ENCODE peak calls at places on chromosomes 12 and 14, in ten cellular contexts. Z, J, M, R, H, F, B, K, T and Q are unnamed samples.

GRCh38 chr12:47773062-47773857 is at the start of gene SLC48A1:
- DNase-seq in K (peak), H (peak), T (peak), Z (peak), B (peak), F (peak), J (peak), M (no peak), R (peak), Q (peak)

GRCh38 chr14:105069887-105070759 is 4.9 kb upstream of the GPR132 start:
- DNase-seq in H (no peak), J (no peak), B (no peak), T (peak), F (peak), M (no peak), R (no peak), K (no peak), Z (peak), Q (no peak)

GRCh38 chr14:104797112-104798044 is 1.8 kb upstream of the AKT1 start:
- DNase-seq in M (no peak), F (no peak), B (no peak), T (no peak), H (no peak), J (no peak), Z (peak), R (no peak), K (no peak), Q (no peak)

GRCh38 chr12:131832393-131833231 is 4.4 kb downstream of the MMP17 start:
- DNase-seq in H (peak), Z (peak), K (peak), B (no peak), R (peak), F (no peak), J (no peak), M (no peak), T (peak), Q (no peak)

GRCh38 chr14:63438065-63438757 is 105.0 kb downstream of the PPP2R5E start:
- DNase-seq in H (peak), M (peak), K (no peak), T (peak), B (no peak), F (no peak), Z (peak), J (peak), R (peak), Q (no peak)

GRCh38 chr12:64679487-64679983 is 69.2 kb downstream of the RASSF3 start:
- DNase-seq in Z (peak), J (peak), B (no peak), T (peak), F (peak), R (peak), K (no peak), M (no peak), H (peak), Q (peak)

GRCh38 chr14:30214456-30215090 is 286.9 kb upstream of the PRKD1 start:
- DNase-seq in R (peak), K (peak), Z (peak), H (peak), J (peak), M (peak), F (no peak), T (peak), B (no peak), Q (peak)

GRCh38 chr14:63100597-63100996 is 55.3 kb upstream of the KCNH5 start:
- DNase-seq in F (no peak), K (no peak), T (no peak), Z (no peak), M (no peak), R (no peak), J (no peak), B (no peak), H (no peak), Q (no peak)

GRCh38 chr14:76348898-76349297 is 27.0 kb upstream of the ESRRB start:
- DNase-seq in H (no peak), K (no peak), R (no peak), Z (peak), T (no peak), B (no peak), J (peak), F (no peak), M (peak), Q (peak)

GRCh38 chr14:95445161-95445560 is 71.3 kb downstream of the SYNE3 start:
- DNase-seq in F (no peak), T (no peak), J (no peak), R (no peak), Z (no peak), B (no peak), H (no peak), K (no peak), M (no peak), Q (no peak)

GRCh38 chr12:108890208-108890607 is 10.3 kb downstream of the DAO start:
- DNase-seq in F (peak), K (no peak), M (no peak), Z (no peak), H (no peak), R (no peak), B (no peak), J (peak), T (no peak), Q (no peak)

GRCh38 chr12:5437657-5438056 is 5.7 kb downstream of the NTF3 start:
- DNase-seq in Z (no peak), R (no peak), B (no peak), K (no peak), F (no peak), T (no peak), M (no peak), H (no peak), J (no peak), Q (no peak)